ENCODE peak calls at places on chromosomes 4 and X, in nine cellular contexts. One of them, this sample, is unnamed.

GRCh38 chr4:105548483-105548882 is 3.9 kb upstream of the ARHGEF38 start:
- DNase-seq in AG10803: no peak
- DNase-seq in AG04450: no peak
- DNase-seq in astrocyte of the cerebellum: peak
- DNase-seq in mesothelial cell of epicardium: no peak
- DNase-seq in spleen: no peak
- DNase-seq in HCT116: no peak
- DNase-seq in left ventricle myocardium inferior: no peak
- DNase-seq in endothelial cell: no peak
- DNase-seq in this sample: no peak

GRCh38 chrX:39759526-39760224 is 338.1 kb downstream of the BCOR start:
- DNase-seq in spleen: no peak
- DNase-seq in left ventricle myocardium inferior: peak
- DNase-seq in HCT116: no peak
- DNase-seq in AG04450: no peak
- DNase-seq in mesothelial cell of epicardium: peak
- DNase-seq in AG10803: peak
- DNase-seq in endothelial cell: peak
- DNase-seq in astrocyte of the cerebellum: peak
- DNase-seq in this sample: no peak

GRCh38 chr4:51885371-51885770 is 42.4 kb downstream of the DCUN1D4 start:
- DNase-seq in left ventricle myocardium inferior: no peak
- DNase-seq in AG10803: peak
- DNase-seq in astrocyte of the cerebellum: peak
- DNase-seq in endothelial cell: peak
- DNase-seq in spleen: no peak
- DNase-seq in HCT116: peak
- DNase-seq in AG04450: no peak
- DNase-seq in mesothelial cell of epicardium: no peak
- DNase-seq in this sample: no peak

GRCh38 chrX:21528076-21528475 is 130.1 kb downstream of the KLHL34 start:
- DNase-seq in endothelial cell: no peak
- DNase-seq in AG10803: peak
- DNase-seq in spleen: no peak
- DNase-seq in AG04450: no peak
- DNase-seq in mesothelial cell of epicardium: no peak
- DNase-seq in astrocyte of the cerebellum: no peak
- DNase-seq in HCT116: no peak
- DNase-seq in left ventricle myocardium inferior: no peak
- DNase-seq in this sample: no peak

GRCh38 chr4:10529891-10530786 is 72.9 kb upstream of the ZNF518B start:
- DNase-seq in astrocyte of the cerebellum: peak
- DNase-seq in AG04450: no peak
- DNase-seq in spleen: no peak
- DNase-seq in mesothelial cell of epicardium: no peak
- DNase-seq in left ventricle myocardium inferior: no peak
- DNase-seq in AG10803: no peak
- DNase-seq in HCT116: no peak
- DNase-seq in endothelial cell: no peak
- DNase-seq in this sample: no peak

GRCh38 chr4:26962720-26963119 is 102.1 kb downstream of the STIM2 start:
- DNase-seq in endothelial cell: no peak
- DNase-seq in left ventricle myocardium inferior: no peak
- DNase-seq in AG04450: no peak
- DNase-seq in astrocyte of the cerebellum: no peak
- DNase-seq in mesothelial cell of epicardium: no peak
- DNase-seq in HCT116: no peak
- DNase-seq in spleen: no peak
- DNase-seq in AG10803: no peak
- DNase-seq in this sample: no peak

GRCh38 chr4:53173576-53173975 is 192.3 kb downstream of the SCFD2 start:
- DNase-seq in left ventricle myocardium inferior: no peak
- DNase-seq in AG04450: no peak
- DNase-seq in endothelial cell: no peak
- DNase-seq in spleen: no peak
- DNase-seq in HCT116: no peak
- DNase-seq in mesothelial cell of epicardium: no peak
- DNase-seq in AG10803: no peak
- DNase-seq in astrocyte of the cerebellum: no peak
- DNase-seq in this sample: no peak

GRCh38 chr4:182846041-182846440 is 71.1 kb downstream of the DCTD start:
- DNase-seq in left ventricle myocardium inferior: no peak
- DNase-seq in AG04450: no peak
- DNase-seq in spleen: peak
- DNase-seq in HCT116: no peak
- DNase-seq in AG10803: no peak
- DNase-seq in astrocyte of the cerebellum: no peak
- DNase-seq in mesothelial cell of epicardium: no peak
- DNase-seq in endothelial cell: no peak
- DNase-seq in this sample: no peak

DNA sequence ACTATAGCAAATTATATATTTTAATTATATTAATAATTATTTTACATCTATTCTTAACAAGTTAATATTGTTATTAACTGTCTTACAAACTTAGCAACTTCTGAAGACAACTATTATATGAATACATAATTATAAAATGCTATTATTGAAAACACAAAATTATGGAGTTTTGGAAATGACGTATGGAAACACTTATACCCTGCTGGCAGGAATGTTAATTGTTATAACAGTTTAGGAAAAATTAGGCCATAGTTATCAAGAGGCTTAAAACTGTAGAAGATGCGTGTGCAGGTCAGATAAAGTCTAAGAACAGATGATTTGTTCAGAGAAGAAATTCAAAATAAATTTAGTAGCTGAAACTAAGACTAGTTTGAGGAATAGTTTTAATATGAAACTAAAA is 211.7 kb downstream of the FAT4 start:
- DNase-seq in endothelial cell: no peak
- DNase-seq in AG10803: no peak
- DNase-seq in mesothelial cell of epicardium: no peak
- DNase-seq in AG04450: no peak
- DNase-seq in spleen: no peak
- DNase-seq in astrocyte of the cerebellum: no peak
- DNase-seq in HCT116: no peak
- DNase-seq in left ventricle myocardium inferior: no peak
- DNase-seq in this sample: no peak
- TF ChIP-seq CTCF in endothelial cell: peak
- TF ChIP-seq CTCF in AG10803: peak
- TF ChIP-seq CTCF in mesothelial cell of epicardium: peak
- TF ChIP-seq CTCF in AG04450: peak
- TF ChIP-seq CTCF in spleen: no peak
- TF ChIP-seq CTCF in astrocyte of the cerebellum: no peak
- TF ChIP-seq CTCF in HCT116: no peak
- TF ChIP-seq CTCF in left ventricle myocardium inferior: peak
- TF ChIP-seq CTCF in this sample: no peak

GRCh38 chrX:119784747-119785446 is 6.5 kb downstream of the RPL39 start:
- DNase-seq in mesothelial cell of epicardium: no peak
- DNase-seq in left ventricle myocardium inferior: no peak
- DNase-seq in astrocyte of the cerebellum: no peak
- DNase-seq in AG10803: peak
- DNase-seq in AG04450: no peak
- DNase-seq in endothelial cell: peak
- DNase-seq in spleen: peak
- DNase-seq in HCT116: no peak
- DNase-seq in this sample: no peak
- TF ChIP-seq CTCF in mesothelial cell of epicardium: no peak
- TF ChIP-seq CTCF in left ventricle myocardium inferior: peak
- TF ChIP-seq CTCF in astrocyte of the cerebellum: peak
- TF ChIP-seq CTCF in AG10803: peak
- TF ChIP-seq CTCF in AG04450: peak
- TF ChIP-seq CTCF in endothelial cell: peak
- TF ChIP-seq CTCF in spleen: no peak
- TF ChIP-seq CTCF in HCT116: peak
- TF ChIP-seq CTCF in this sample: peak

GRCh38 chr4:3845094-3845743 is 79.0 kb downstream of the ADRA2C start:
- DNase-seq in HCT116: no peak
- DNase-seq in endothelial cell: no peak
- DNase-seq in left ventricle myocardium inferior: no peak
- DNase-seq in mesothelial cell of epicardium: no peak
- DNase-seq in AG10803: no peak
- DNase-seq in spleen: no peak
- DNase-seq in AG04450: no peak
- DNase-seq in astrocyte of the cerebellum: no peak
- DNase-seq in this sample: no peak
- TF ChIP-seq CTCF in HCT116: no peak
- TF ChIP-seq CTCF in endothelial cell: no peak
- TF ChIP-seq CTCF in left ventricle myocardium inferior: no peak
- TF ChIP-seq CTCF in mesothelial cell of epicardium: peak
- TF ChIP-seq CTCF in AG10803: no peak
- TF ChIP-seq CTCF in spleen: no peak
- TF ChIP-seq CTCF in AG04450: no peak
- TF ChIP-seq CTCF in astrocyte of the cerebellum: no peak
- TF ChIP-seq CTCF in this sample: no peak

GRCh38 chr4:7392438-7393374 is 42.0 kb downstream of the PSAPL1 start:
- DNase-seq in spleen: peak
- DNase-seq in mesothelial cell of epicardium: peak
- DNase-seq in HCT116: no peak
- DNase-seq in left ventricle myocardium inferior: peak
- DNase-seq in AG10803: peak
- DNase-seq in astrocyte of the cerebellum: peak
- DNase-seq in endothelial cell: peak
- DNase-seq in AG04450: no peak
- DNase-seq in this sample: no peak
- TF ChIP-seq CTCF in spleen: no peak
- TF ChIP-seq CTCF in mesothelial cell of epicardium: no peak
- TF ChIP-seq CTCF in HCT116: no peak
- TF ChIP-seq CTCF in left ventricle myocardium inferior: peak
- TF ChIP-seq CTCF in AG10803: peak
- TF ChIP-seq CTCF in astrocyte of the cerebellum: peak
- TF ChIP-seq CTCF in endothelial cell: no peak
- TF ChIP-seq CTCF in AG04450: no peak
- TF ChIP-seq CTCF in this sample: peak

DNA sequence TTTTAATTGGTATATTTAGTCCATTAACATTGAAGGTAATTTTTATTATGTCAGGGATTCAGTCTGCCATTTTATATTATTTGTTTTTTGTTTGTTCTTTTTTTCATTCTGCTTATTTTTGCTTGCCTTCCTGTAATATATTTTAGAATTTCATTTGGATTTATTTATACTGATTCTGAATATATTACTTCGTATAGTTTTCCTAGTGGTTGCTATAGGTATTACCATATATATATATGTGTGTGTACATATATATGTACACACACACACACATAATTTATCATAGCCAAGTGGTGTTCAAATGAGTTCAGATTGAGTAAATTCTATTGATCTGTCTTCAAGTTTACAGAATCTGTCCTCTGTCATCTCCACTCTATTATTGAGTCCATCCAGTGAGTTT is 11.2 kb downstream of the CITED1 start:
- DNase-seq in HCT116: no peak
- DNase-seq in mesothelial cell of epicardium: no peak
- DNase-seq in endothelial cell: no peak
- DNase-seq in spleen: no peak
- DNase-seq in AG10803: no peak
- DNase-seq in AG04450: no peak
- DNase-seq in astrocyte of the cerebellum: no peak
- DNase-seq in left ventricle myocardium inferior: no peak
- DNase-seq in this sample: no peak
- TF ChIP-seq CTCF in HCT116: no peak
- TF ChIP-seq CTCF in mesothelial cell of epicardium: peak
- TF ChIP-seq CTCF in endothelial cell: peak
- TF ChIP-seq CTCF in spleen: no peak
- TF ChIP-seq CTCF in AG10803: no peak
- TF ChIP-seq CTCF in AG04450: no peak
- TF ChIP-seq CTCF in astrocyte of the cerebellum: no peak
- TF ChIP-seq CTCF in left ventricle myocardium inferior: no peak
- TF ChIP-seq CTCF in this sample: no peak

DNA sequence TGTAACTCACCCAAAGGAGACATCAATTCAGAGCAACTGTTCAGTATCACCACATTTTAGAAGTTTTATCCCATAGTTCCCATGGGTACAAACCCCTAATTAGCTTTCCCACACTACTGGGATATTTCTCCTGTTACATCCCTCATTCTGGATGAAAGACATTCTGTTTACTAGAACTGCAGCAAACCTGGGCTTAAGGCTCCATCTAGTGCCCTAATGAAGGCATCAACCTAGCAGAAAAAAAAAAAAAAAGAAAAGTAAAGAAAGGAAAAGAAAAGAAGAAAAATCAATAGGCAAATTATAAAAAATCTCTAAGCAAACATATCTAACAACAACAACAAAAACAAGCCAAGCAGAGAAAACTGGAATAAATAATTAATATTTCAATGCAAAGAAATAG is 133.7 kb upstream of the CPXCR1 start:
- DNase-seq in mesothelial cell of epicardium: no peak
- DNase-seq in endothelial cell: peak
- DNase-seq in AG04450: no peak
- DNase-seq in AG10803: no peak
- DNase-seq in HCT116: no peak
- DNase-seq in spleen: no peak
- DNase-seq in astrocyte of the cerebellum: no peak
- DNase-seq in left ventricle myocardium inferior: no peak
- DNase-seq in this sample: no peak
- TF ChIP-seq CTCF in mesothelial cell of epicardium: peak
- TF ChIP-seq CTCF in endothelial cell: peak
- TF ChIP-seq CTCF in AG04450: no peak
- TF ChIP-seq CTCF in AG10803: no peak
- TF ChIP-seq CTCF in HCT116: no peak
- TF ChIP-seq CTCF in spleen: peak
- TF ChIP-seq CTCF in astrocyte of the cerebellum: no peak
- TF ChIP-seq CTCF in left ventricle myocardium inferior: peak
- TF ChIP-seq CTCF in this sample: peak

DNA sequence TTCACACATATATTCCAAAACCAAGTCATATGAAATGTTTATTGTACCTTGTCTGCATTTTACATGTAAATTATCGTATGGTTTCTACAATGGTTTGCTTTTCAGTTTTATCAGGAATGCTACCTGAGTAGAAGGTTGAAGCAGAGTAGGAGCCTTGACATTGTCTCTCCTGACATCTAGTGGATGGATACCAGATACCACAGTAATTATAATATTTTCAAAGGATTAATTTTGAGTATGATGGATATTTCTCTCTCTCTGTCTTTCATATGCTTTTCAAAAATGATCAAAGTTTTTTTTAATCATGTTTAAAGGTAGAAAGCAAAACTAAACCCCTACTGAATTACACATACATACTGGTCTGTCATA is 109.4 kb upstream of the KLHL13 start:
- DNase-seq in astrocyte of the cerebellum: no peak
- DNase-seq in AG10803: no peak
- DNase-seq in AG04450: no peak
- DNase-seq in spleen: no peak
- DNase-seq in mesothelial cell of epicardium: no peak
- DNase-seq in HCT116: no peak
- DNase-seq in endothelial cell: no peak
- DNase-seq in left ventricle myocardium inferior: no peak
- DNase-seq in this sample: no peak
- TF ChIP-seq CTCF in astrocyte of the cerebellum: peak
- TF ChIP-seq CTCF in AG10803: peak
- TF ChIP-seq CTCF in AG04450: peak
- TF ChIP-seq CTCF in spleen: no peak
- TF ChIP-seq CTCF in mesothelial cell of epicardium: peak
- TF ChIP-seq CTCF in HCT116: peak
- TF ChIP-seq CTCF in endothelial cell: no peak
- TF ChIP-seq CTCF in left ventricle myocardium inferior: peak
- TF ChIP-seq CTCF in this sample: peak

DNA sequence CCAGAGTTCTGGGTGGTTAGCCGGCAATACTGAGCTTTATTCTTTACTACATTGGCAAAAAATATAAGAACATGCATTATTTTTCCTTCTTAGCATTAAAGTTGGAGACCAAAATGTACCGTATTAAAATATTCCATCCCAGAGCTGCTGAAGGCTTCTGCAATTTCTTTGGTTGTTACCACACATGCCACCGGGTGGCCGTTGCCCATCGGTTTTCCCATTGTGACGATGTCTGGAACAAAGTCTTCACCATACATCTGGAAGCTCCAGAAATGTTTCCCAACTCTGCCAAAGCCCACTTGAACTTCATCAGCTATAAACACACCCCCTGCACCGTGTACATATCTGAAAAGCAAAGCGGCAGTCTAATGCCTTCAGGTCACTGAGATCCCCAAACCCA is 13.7 kb downstream of the ETNPPL start:
- DNase-seq in mesothelial cell of epicardium: no peak
- DNase-seq in spleen: no peak
- DNase-seq in AG04450: no peak
- DNase-seq in AG10803: no peak
- DNase-seq in HCT116: no peak
- DNase-seq in left ventricle myocardium inferior: no peak
- DNase-seq in endothelial cell: no peak
- DNase-seq in astrocyte of the cerebellum: no peak
- DNase-seq in this sample: no peak
- TF ChIP-seq CTCF in mesothelial cell of epicardium: no peak
- TF ChIP-seq CTCF in spleen: no peak
- TF ChIP-seq CTCF in AG04450: peak
- TF ChIP-seq CTCF in AG10803: no peak
- TF ChIP-seq CTCF in HCT116: peak
- TF ChIP-seq CTCF in left ventricle myocardium inferior: no peak
- TF ChIP-seq CTCF in endothelial cell: no peak
- TF ChIP-seq CTCF in astrocyte of the cerebellum: no peak
- TF ChIP-seq CTCF in this sample: peak